ENCODE peak calls at places on chromosomes 4 and X, in seven cellular contexts. L, W, K, B, F, H and Q are unnamed samples.

GRCh38 chr4:147312376-147313046 is 168.4 kb upstream of the EDNRA start:
- DNase-seq in L (no peak), K (no peak), H (no peak), F (peak), W (no peak), B (no peak), Q (no peak)

GRCh38 chr4:33073811-33074210 is 2353.6 kb downstream of the PCDH7 start:
- DNase-seq in H (no peak), W (no peak), K (no peak), L (no peak), F (peak), B (no peak), Q (no peak)

GRCh38 chr4:130808492-130808891 is 1712.5 kb downstream of the C4orf33 start:
- DNase-seq in F (no peak), H (no peak), K (no peak), B (no peak), W (no peak), L (no peak), Q (no peak)

GRCh38 chrX:26445288-26445687 is 229.3 kb downstream of the MAGEB5 start:
- DNase-seq in L (no peak), W (no peak), B (no peak), F (no peak), H (no peak), K (no peak), Q (no peak)

GRCh38 chrX:154097003-154097596 is 417 bp downstream of the MECP2 start:
- DNase-seq in K (peak), F (peak), B (peak), H (peak), L (peak), W (peak), Q (peak)

GRCh38 chr4:76987153-76987562 is 37.6 kb downstream of the SEPTIN11 start:
- DNase-seq in L (peak), B (no peak), H (no peak), F (peak), K (no peak), W (peak), Q (peak)

GRCh38 chr4:71777891-71778290 is 6.0 kb downstream of the GC start:
- DNase-seq in K (no peak), F (no peak), W (no peak), B (no peak), H (no peak), L (no peak), Q (no peak)

GRCh38 chr4:100147198-100147597 is 43.1 kb downstream of the DDIT4L start:
- DNase-seq in W (no peak), K (no peak), H (no peak), B (no peak), F (no peak), L (no peak), Q (no peak)

GRCh38 chr4:121192500-121192899 is 28.4 kb upstream of the TNIP3 start:
- DNase-seq in W (no peak), F (peak), L (no peak), K (no peak), B (no peak), H (no peak), Q (no peak)

GRCh38 chr4:175380841-175381240 is 431.2 kb downstream of the GPM6A start:
- DNase-seq in H (no peak), B (no peak), W (no peak), F (no peak), K (no peak), L (no peak), Q (no peak)

GRCh38 chrX:27890611-27891010 is 82.8 kb downstream of the MAGEB10 start:
- DNase-seq in F (peak), W (no peak), H (no peak), L (no peak), B (no peak), K (no peak), Q (no peak)

GRCh38 chrX:153463556-153463955 is 6.8 kb downstream of the HAUS7 start:
- DNase-seq in K (no peak), L (no peak), W (no peak), B (no peak), F (no peak), H (no peak), Q (no peak)

GRCh38 chr4:6938237-6938636 is 28.6 kb downstream of the TBC1D14 start:
- DNase-seq in K (no peak), F (no peak), B (no peak), L (no peak), H (peak), W (no peak), Q (peak)

GRCh38 chr4:85127653-85128052 is 161.2 kb upstream of the WDFY3 start:
- DNase-seq in H (peak), L (no peak), F (no peak), B (no peak), W (no peak), K (no peak), Q (peak)

GRCh38 chr4:24089831-24090531 is 200.1 kb upstream of the PPARGC1A start:
- DNase-seq in K (no peak), F (peak), H (no peak), L (no peak), W (no peak), B (no peak), Q (no peak)

GRCh38 chr4:166941629-166942028 is 292.7 kb downstream of the SPOCK3 start:
- DNase-seq in F (no peak), W (no peak), K (no peak), B (no peak), L (no peak), H (no peak), Q (no peak)

GRCh38 chrX:40719218-40719617 is 16.1 kb downstream of the MED14 start:
- DNase-seq in W (no peak), F (peak), L (no peak), K (no peak), B (no peak), H (no peak), Q (no peak)

GRCh38 chr4:48093949-48094550 is 40.0 kb downstream of the TXK start:
- DNase-seq in F (peak), W (no peak), B (no peak), H (no peak), L (no peak), K (no peak), Q (no peak)

GRCh38 chr4:21986312-21986711 is 37.7 kb upstream of the KCNIP4 start:
- DNase-seq in W (no peak), H (no peak), L (no peak), K (no peak), B (no peak), F (no peak), Q (no peak)

GRCh38 chr4:168874083-168874482 is 136.0 kb downstream of the CBR4 start:
- DNase-seq in B (no peak), K (no peak), L (no peak), W (no peak), H (no peak), F (no peak), Q (no peak)

GRCh38 chrX:155065035-155065734 is 5.8 kb downstream of the CMC4 start:
- DNase-seq in H (no peak), L (no peak), K (no peak), W (no peak), B (no peak), F (peak), Q (no peak)

GRCh38 chr4:159071969-159072765 is 30.7 kb upstream of the RAPGEF2 start:
- DNase-seq in B (no peak), W (no peak), K (no peak), H (no peak), F (peak), L (no peak), Q (no peak)

GRCh38 chr4:39050590-39050989 is 11.4 kb upstream of the KLHL5 start:
- DNase-seq in K (no peak), F (no peak), W (no peak), B (no peak), H (no peak), L (no peak), Q (no peak)

GRCh38 chr4:168097161-168097560 is 4.8 kb downstream of the ANXA10 start:
- DNase-seq in W (no peak), F (no peak), K (no peak), B (no peak), H (no peak), L (no peak), Q (no peak)

GRCh38 chrX:29466441-29466840 is 748.9 kb upstream of the MAGEB2 start:
- DNase-seq in F (no peak), L (no peak), H (no peak), K (no peak), B (no peak), W (no peak), Q (no peak)

GRCh38 chr4:145870155-145871020 is 68.2 kb downstream of the ZNF827 start:
- DNase-seq in L (no peak), K (no peak), B (no peak), F (no peak), W (no peak), H (no peak), Q (no peak)

GRCh38 chrX:133880032-133880443 is 105.4 kb downstream of the GPC3 start:
- DNase-seq in B (no peak), K (no peak), F (no peak), H (no peak), W (no peak), L (no peak), Q (no peak)

GRCh38 chr4:845233-845835 is 19.4 kb upstream of the CPLX1 start:
- DNase-seq in B (no peak), F (peak), L (no peak), W (no peak), H (peak), K (no peak), Q (no peak)

GRCh38 chrX:47497274-47497673 is 14.3 kb upstream of the ZNF41 start:
- DNase-seq in L (no peak), B (no peak), F (peak), H (no peak), W (no peak), K (no peak), Q (no peak)

GRCh38 chr4:1172971-1173757 is 781 bp upstream of the SPON2 start:
- DNase-seq in H (no peak), W (peak), K (no peak), B (peak), F (peak), L (no peak), Q (peak)

GRCh38 chr4:176563591-176563990 is 229.1 kb downstream of the VEGFC start:
- DNase-seq in B (no peak), L (no peak), F (peak), H (no peak), K (no peak), W (no peak), Q (no peak)

GRCh38 chrX:13750204-13750603 is 15.7 kb downstream of the OFD1 start:
- DNase-seq in F (peak), H (no peak), W (no peak), B (no peak), L (no peak), K (no peak), Q (no peak)

GRCh38 chr4:165505991-165506779 is 127.4 kb downstream of the CPE start:
- DNase-seq in H (no peak), B (no peak), K (no peak), F (peak), W (no peak), L (no peak), Q (no peak)

GRCh38 chr4:85970535-85970934 is 389.3 kb downstream of the MAPK10 start:
- DNase-seq in W (no peak), K (no peak), B (no peak), F (no peak), H (no peak), L (no peak), Q (no peak)

GRCh38 chrX:30513284-30513683 is 64.3 kb downstream of the TASL start:
- DNase-seq in H (no peak), K (no peak), F (no peak), W (no peak), B (no peak), L (no peak), Q (no peak)

GRCh38 chr4:30904161-30904560 is 184.0 kb downstream of the PCDH7 start:
- DNase-seq in H (no peak), B (no peak), K (no peak), W (no peak), F (no peak), L (no peak), Q (no peak)
- H3K4me3 ChIP-seq in H (no peak), B (no peak), K (no peak), W (no peak), F (no peak), L (no peak), Q (no peak)

GRCh38 chr4:107854326-107855030 is 29.7 kb downstream of the SGMS2 start:
- DNase-seq in H (no peak), K (no peak), F (peak), W (no peak), L (no peak), B (peak), Q (no peak)

GRCh38 chr4:107853444-107854325 is 29.0 kb downstream of the SGMS2 start:
- DNase-seq in H (no peak), K (no peak), W (no peak), F (peak), B (no peak), L (no peak), Q (no peak)

GRCh38 chr4:107855723-107856122 is 31.0 kb downstream of the SGMS2 start:
- DNase-seq in W (no peak), H (no peak), B (no peak), L (no peak), K (no peak), F (no peak), Q (no peak)

GRCh38 chr4:107845721-107846120 is 21.0 kb downstream of the SGMS2 start:
- DNase-seq in K (no peak), H (no peak), W (no peak), L (no peak), F (no peak), B (no peak), Q (no peak)

GRCh38 chr4:107850438-107850837 is 25.7 kb downstream of the SGMS2 start:
- DNase-seq in K (no peak), H (no peak), B (no peak), F (no peak), W (no peak), L (no peak), Q (no peak)
- TF ChIP-seq POLR2A in K (no peak), H (no peak), B (no peak), F (no peak), W (no peak), L (no peak), Q (no peak)

GRCh38 chr4:101286663-101287062 is 60.7 kb downstream of the PPP3CA start:
- DNase-seq in K (no peak), W (no peak), F (no peak), H (no peak), L (no peak), B (no peak), Q (no peak)
- H3K4me3 ChIP-seq in K (no peak), W (no peak), F (no peak), H (no peak), L (no peak), B (no peak), Q (no peak)

DNA sequence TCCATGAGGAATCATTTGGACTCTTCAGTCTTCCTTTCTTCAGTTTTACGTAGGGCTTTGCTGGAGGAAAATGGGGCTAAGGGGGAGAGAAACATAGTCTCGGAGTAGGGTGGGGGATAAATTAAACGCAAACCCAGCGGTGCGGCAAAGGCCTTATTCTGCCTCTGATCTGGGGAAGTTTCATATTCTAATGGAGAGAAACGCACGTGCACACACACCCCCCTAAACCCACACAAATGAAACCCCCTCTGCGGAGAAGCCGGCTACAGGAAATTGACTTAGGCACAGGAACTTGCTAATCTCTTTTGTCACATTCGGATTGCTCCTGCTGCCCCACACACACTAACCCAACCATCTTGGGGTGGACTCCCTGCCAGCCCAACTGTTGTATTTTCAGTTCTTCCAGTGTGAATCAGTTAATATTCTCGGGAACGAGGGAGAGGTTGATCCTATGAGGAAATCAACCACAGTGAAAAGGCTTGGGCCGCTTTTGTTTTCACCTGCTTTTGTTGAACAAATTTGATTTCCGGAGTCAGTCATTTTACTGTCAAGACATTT is at the start of gene RHOH:
- DNase-seq in K (no peak), B (no peak), F (no peak), W (no peak), L (peak), H (peak), Q (no peak)
- TF ChIP-seq POLR2A in K (no peak), B (no peak), F (no peak), W (no peak), L (no peak), H (peak), Q (no peak)

GRCh38 chr4:3124070-3124767 is 49.7 kb downstream of the HTT start:
- DNase-seq in H (no peak), B (no peak), K (no peak), F (no peak), L (no peak), W (no peak), Q (no peak)
- H3K4me3 ChIP-seq in H (no peak), B (no peak), K (no peak), F (no peak), L (no peak), W (no peak), Q (no peak)

GRCh38 chrX:129523076-129524055 is at the start of gene SMARCA1:
- DNase-seq in H (peak), K (peak), B (peak), W (peak), F (peak), L (peak), Q (peak)
- TF ChIP-seq POLR2A in H (no peak), K (no peak), B (no peak), W (peak), F (peak), L (no peak), Q (peak)